ENCODE peak calls at places on chromosomes 12 and 14, in ten cellular contexts. Z is NCI-H1092 treated with DMSO at 0.1 percent for 48 hours; Y is stimulated activated CD4-positive, alpha-beta T cell treated with anti-CD3 and anti-CD28 coated beads, Interleukin-1b, Interleukin-23, amount 100 ng/mL, for 4 hours; B is NCI-H510A treated with DMSO at 0.1 percent for 48 hours; H is AML-193; G is naive B cell; I is uterus; E is GM13976; K is MV-4-11; Q is glutamatergic neuron. W is an unnamed sample.

GRCh38 chr12:107435072-107435471 is 250.5 kb upstream of the PWP1 start:
- DNase-seq in I (no peak), B (no peak), Q (no peak), H (no peak), E (no peak), G (no peak), Z (no peak), Y (no peak), K (no peak), W (no peak)

GRCh38 chr12:101415228-101415627 is 7.7 kb upstream of the ARL1 start:
- DNase-seq in Z (no peak), B (no peak), H (no peak), K (no peak), Q (no peak), Y (no peak), I (no peak), E (no peak), G (no peak), W (no peak)

GRCh38 chr12:129163861-129164260 is 310.6 kb downstream of the GLT1D1 start:
- DNase-seq in K (no peak), Z (no peak), E (no peak), I (no peak), B (no peak), Y (no peak), H (no peak), G (no peak), Q (no peak), W (no peak)

GRCh38 chr12:70367268-70368141 is 1.4 kb downstream of the KCNMB4 start:
- DNase-seq in B (peak), I (no peak), E (no peak), H (no peak), K (no peak), Y (no peak), G (no peak), Q (no peak), Z (no peak), W (no peak)

GRCh38 chr14:84225243-84225642 is 1304.7 kb upstream of the FLRT2 start:
- DNase-seq in E (no peak), G (no peak), Z (no peak), K (no peak), Y (no peak), H (no peak), Q (no peak), I (no peak), B (no peak), W (no peak)

GRCh38 chr12:120006248-120006975 is 17.4 kb downstream of the BICDL1 start:
- DNase-seq in E (no peak), Z (no peak), Q (no peak), H (no peak), I (no peak), Y (no peak), K (no peak), B (no peak), G (no peak), W (no peak)

GRCh38 chr12:121467638-121468403 is 67.9 kb downstream of the RNF34 start:
- DNase-seq in Z (peak), I (peak), Q (peak), B (peak), H (no peak), K (no peak), E (peak), Y (no peak), G (no peak), W (no peak)

GRCh38 chr12:89513544-89513943 is 11.1 kb downstream of the GALNT4 start:
- DNase-seq in K (no peak), B (no peak), Z (no peak), E (no peak), G (no peak), I (no peak), Q (no peak), Y (no peak), H (no peak), W (no peak)

GRCh38 chr12:30100736-30101135 is 317.0 kb upstream of the TMTC1 start:
- DNase-seq in Z (no peak), E (no peak), H (no peak), G (no peak), Q (no peak), Y (no peak), K (no peak), I (no peak), B (no peak), W (no peak)

GRCh38 chr14:68784995-68785816 is 7.7 kb downstream of the ZFP36L1 start:
- DNase-seq in E (no peak), B (no peak), Y (no peak), K (no peak), Q (no peak), Z (no peak), I (no peak), H (no peak), G (no peak), W (no peak)

GRCh38 chr12:132360906-132361777 is 31.8 kb upstream of the GALNT9 start:
- DNase-seq in B (no peak), G (no peak), Q (no peak), E (no peak), K (no peak), H (no peak), Z (no peak), I (no peak), Y (no peak), W (no peak)

GRCh38 chr12:55692631-55693322 is 14.9 kb downstream of the ITGA7 start:
- DNase-seq in Y (no peak), G (no peak), Q (no peak), H (no peak), Z (no peak), B (no peak), K (no peak), E (no peak), I (peak), W (no peak)

GRCh38 chr14:71290960-71291466 is 383.8 kb downstream of the PCNX1 start:
- DNase-seq in H (peak), Q (no peak), G (no peak), Y (peak), I (no peak), E (peak), K (peak), B (no peak), Z (no peak), W (no peak)

GRCh38 chr12:57001448-57001906 is 4.9 kb downstream of the ZBTB39 start:
- DNase-seq in Z (no peak), H (peak), Q (peak), B (peak), I (peak), G (peak), K (peak), E (peak), Y (peak), W (no peak)

GRCh38 chr12:131830335-131831020 is 2.3 kb downstream of the MMP17 start:
- DNase-seq in K (peak), B (peak), E (peak), G (peak), Y (no peak), Q (peak), I (peak), Z (peak), H (no peak), W (peak)

GRCh38 chr12:7431993-7432685 is 11.8 kb downstream of the CD163L1 start:
- DNase-seq in H (no peak), E (no peak), Z (no peak), Q (no peak), G (no peak), Y (no peak), I (no peak), K (no peak), B (no peak), W (no peak)

GRCh38 chr12:87848248-87848868 is 180.8 kb downstream of the C12orf50 start:
- DNase-seq in Y (peak), H (peak), Z (peak), E (peak), B (peak), Q (no peak), I (no peak), G (peak), K (peak), W (peak)

GRCh38 chr12:66829660-66830325 is 150.9 kb upstream of the GRIP1 start:
- DNase-seq in I (no peak), Y (no peak), Q (no peak), E (no peak), K (no peak), H (no peak), G (no peak), Z (no peak), B (no peak), W (no peak)

GRCh38 chr12:88958961-88959360 is 378.7 kb upstream of the KITLG start:
- DNase-seq in K (no peak), Y (no peak), B (peak), I (no peak), Z (peak), H (no peak), G (no peak), E (no peak), Q (no peak), W (no peak)

GRCh38 chr14:76149196-76149595 is 2.5 kb upstream of the GPATCH2L start:
- DNase-seq in H (no peak), B (no peak), Z (no peak), E (no peak), Q (no peak), G (no peak), Y (no peak), K (no peak), I (no peak), W (no peak)

GRCh38 chr14:24607081-24607480 is 2.4 kb downstream of the GZMH start:
- DNase-seq in E (no peak), Z (no peak), K (peak), G (no peak), Y (no peak), B (no peak), I (no peak), H (peak), Q (no peak), W (peak)

GRCh38 chr12:121507245-121507644 is 73.6 kb downstream of the KDM2B start:
- DNase-seq in E (no peak), Y (no peak), K (no peak), H (no peak), I (no peak), Z (no peak), G (no peak), Q (no peak), B (no peak), W (no peak)

GRCh38 chr14:82879949-82880535 is 1346.4 kb upstream of the SEL1L start:
- DNase-seq in Y (no peak), I (no peak), E (no peak), Z (no peak), K (no peak), B (no peak), H (no peak), Q (no peak), G (no peak), W (no peak)

GRCh38 chr14:23454445-23454856 is 15.1 kb upstream of the NGDN start:
- DNase-seq in Y (no peak), Q (no peak), B (no peak), Z (no peak), K (no peak), H (no peak), E (no peak), I (no peak), G (no peak), W (no peak)